ENCODE peak calls at places on chromosomes 13 and 19, in six cellular contexts. N is esophagus squamous epithelium; F is Karpas-422; J is body of pancreas; M is CD8-positive, alpha-beta memory T cell; R is heart right ventricle. L is an unnamed sample.

GRCh38 chr19:1455336-1456120 is 5.6 kb downstream of the APC2 start:
- DNase-seq in N (no peak), F (peak; percentile 97), M (peak; percentile 47), J (peak; percentile 67), R (no peak), L (peak; percentile 56)

GRCh38 chr13:38970380-38971051 is 20.1 kb downstream of the STOML3 start:
- DNase-seq in N (no peak), M (no peak), J (no peak), F (no peak), R (no peak), L (no peak)

GRCh38 chr13:79725841-79726240 is 244.9 kb downstream of the NDFIP2 start:
- DNase-seq in J (no peak), N (no peak), M (no peak), R (no peak), F (no peak), L (no peak)

GRCh38 chr13:103291226-103291625 is 225.0 kb upstream of the SLC10A2 start:
- DNase-seq in F (no peak), J (no peak), R (no peak), M (no peak), N (no peak), L (no peak)

GRCh38 chr13:48265217-48265815 is 32.3 kb downstream of the ITM2B start:
- DNase-seq in M (no peak), F (no peak), N (no peak), J (no peak), R (no peak), L (no peak)

GRCh38 chr13:97339019-97339988 is 94.7 kb upstream of the RAP2A start:
- DNase-seq in R (no peak), F (no peak), N (no peak), J (peak; percentile 63), M (no peak), L (no peak)

GRCh38 chr13:26965976-26966375 is 205.4 kb upstream of the GPR12 start:
- DNase-seq in J (peak; percentile 86), F (no peak), N (no peak), M (no peak), R (peak; percentile 71), L (no peak)

GRCh38 chr13:35833571-35834305 is 297.4 kb downstream of the DCLK1 start:
- DNase-seq in N (no peak), R (no peak), F (no peak), J (no peak), M (no peak), L (no peak)

GRCh38 chr13:73303858-73304257 is 245.1 kb downstream of the KLF5 start:
- DNase-seq in F (no peak), M (no peak), J (no peak), R (no peak), N (no peak), L (no peak)

GRCh38 chr19:56508282-56508778 is 675 bp downstream of the ZNF471 start:
- DNase-seq in J (no peak), F (no peak), N (no peak), R (no peak), M (no peak), L (no peak)

GRCh38 chr19:17394891-17395415 is 957 bp upstream of the CCDC194 start:
- DNase-seq in R (peak; percentile 66), N (no peak), J (no peak), M (no peak), F (peak; percentile 81), L (peak; percentile 50)

GRCh38 chr13:31046711-31047279 is 114.3 kb downstream of the TEX26 start:
- DNase-seq in F (no peak), M (no peak), N (no peak), J (peak; percentile 17), R (peak; percentile 28), L (no peak)

GRCh38 chr19:42125536-42125935 is 6.7 kb downstream of the POU2F2 start:
- DNase-seq in N (no peak), F (no peak), R (no peak), J (no peak), M (no peak), L (no peak)

DNA sequence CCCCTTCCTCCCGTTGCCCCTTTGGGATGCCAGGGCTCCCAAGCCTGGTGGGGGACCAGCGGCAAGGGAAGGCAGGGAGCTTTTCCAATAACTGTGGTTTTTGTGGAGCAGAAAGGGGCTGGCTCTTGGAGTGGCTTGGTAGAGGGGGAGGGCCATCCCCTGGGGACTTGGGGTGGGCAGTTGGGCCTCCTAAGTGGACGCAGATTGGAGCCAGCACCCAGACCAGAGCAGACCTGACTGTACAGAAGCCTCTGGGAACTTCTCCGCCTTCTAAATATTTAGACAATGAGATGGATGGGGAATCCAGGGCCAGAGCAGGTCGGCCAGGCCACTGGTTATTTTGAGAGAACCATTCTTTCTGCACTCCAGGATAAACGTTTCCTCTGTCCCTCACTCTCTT is 4.2 kb downstream of the PTGIR start:
- DNase-seq in M (no peak), R (no peak), N (no peak), F (no peak), J (no peak), L (no peak)
- H3K27ac ChIP-seq in M (no peak overlapping the region), R (peak overlapping the region; percentile 68), N (peak overlapping the region; percentile 63), F (no peak overlapping the region), J (no peak overlapping the region), L (no peak overlapping the region)

GRCh38 chr19:366205-366783 is 21.7 kb upstream of the MIER2 start:
- DNase-seq in J (no peak), F (no peak), R (no peak), N (no peak), M (no peak), L (no peak)
- H3K27me3 ChIP-seq in J (no peaks in the 10 kb centered on the region), F (no peaks in the 10 kb centered on the region), R (peaks cover 45% of the 10 kb centered on the region), N (no peaks in the 10 kb centered on the region), M (peaks cover 1% of the 10 kb centered on the region), L (no peaks in the 10 kb centered on the region)

GRCh38 chr19:13847033-13847899 is 29.7 kb upstream of the NANOS3 start:
- DNase-seq in F (peak; percentile 69), J (peak; percentile 92), N (no peak), R (peak; percentile 98), M (peak; percentile 92), L (peak; percentile 98)
- H3K27ac ChIP-seq in F (no peak overlapping the region), J (peak overlapping the region; percentile 99), N (peak overlapping the region; percentile 98), R (peak overlapping the region; percentile 100), M (peak overlapping the region; percentile 100), L (peak overlapping the region; percentile 99)

GRCh38 chr19:32223595-32224370 is 121.6 kb upstream of the ZNF507 start:
- DNase-seq in F (no peak), M (no peak), J (no peak), R (no peak), N (no peak), L (peak; percentile 4)
- H3K27me3 ChIP-seq in F (no peaks in the 10 kb centered on the region), M (peaks cover 25% of the 10 kb centered on the region), J (no peaks in the 10 kb centered on the region), R (peaks cover 64% of the 10 kb centered on the region), N (no peaks in the 10 kb centered on the region), L (peaks cover 14% of the 10 kb centered on the region)

DNA sequence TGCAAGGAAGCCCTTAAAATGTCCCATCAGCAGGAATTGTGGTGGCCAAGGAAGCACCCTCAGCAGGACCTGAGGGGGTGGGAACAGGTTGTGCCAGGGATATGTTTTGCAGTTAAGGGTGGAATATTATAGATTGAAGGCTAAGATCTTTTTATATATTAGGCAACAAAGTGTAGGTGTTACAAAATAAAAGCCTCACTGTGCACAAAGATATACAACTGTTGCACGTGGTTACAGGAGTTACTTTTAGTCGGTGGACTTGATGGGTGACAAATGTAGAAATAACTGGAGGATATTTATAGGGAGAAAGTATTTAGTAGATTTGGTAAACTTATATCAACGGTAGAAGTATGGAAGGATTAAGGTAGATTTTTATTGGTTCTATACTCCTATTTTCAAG is 35.1 kb downstream of the TBC1D4 start:
- DNase-seq in J (no peak), F (no peak), R (no peak), M (no peak), N (no peak), L (no peak)
- H3K27ac ChIP-seq in J (no peak overlapping the region), F (no peak overlapping the region), R (peak overlapping the region; percentile 81), M (no peak overlapping the region), N (no peak overlapping the region), L (no peak overlapping the region)

DNA sequence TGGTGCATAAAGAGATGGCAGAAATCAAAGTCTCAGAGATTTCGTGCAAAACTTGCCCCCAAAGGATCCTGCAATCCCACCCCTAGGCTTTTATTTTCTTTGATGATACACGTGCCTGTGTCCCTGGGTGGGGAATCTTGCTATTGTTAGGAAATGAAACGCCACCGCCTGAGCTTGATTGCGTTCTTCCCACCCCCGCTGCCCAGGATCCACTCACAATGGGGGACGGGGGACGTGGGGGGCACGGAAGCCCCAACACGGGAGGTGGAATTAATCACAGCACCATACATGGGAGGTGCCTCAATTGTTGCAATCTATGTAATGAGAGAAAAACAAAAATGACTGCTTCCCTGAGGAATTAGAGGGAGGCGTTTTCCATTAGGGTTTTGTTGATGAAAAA is 39.6 kb downstream of the ZNRF4 start:
- DNase-seq in J (no peak), F (no peak), M (no peak), R (no peak), N (no peak), L (no peak)
- H3K27me3 ChIP-seq in J (no peaks in the 10 kb centered on the region), F (no peaks in the 10 kb centered on the region), M (peaks cover 8% of the 10 kb centered on the region), R (peaks cover 94% of the 10 kb centered on the region), N (no peaks in the 10 kb centered on the region), L (peaks cover 8% of the 10 kb centered on the region)

GRCh38 chr19:46204008-46204407 is 25.5 kb upstream of the IGFL1 start:
- DNase-seq in R (no peak), N (no peak), F (no peak), M (no peak), J (no peak), L (no peak)

GRCh38 chr19:46202426-46202825 is 27.1 kb upstream of the IGFL1 start:
- DNase-seq in J (no peak), R (no peak), N (no peak), M (no peak), F (no peak), L (no peak)

GRCh38 chr19:46202872-46203860 is 26.4 kb upstream of the IGFL1 start:
- DNase-seq in M (no peak), N (no peak), F (no peak), J (no peak), R (no peak), L (no peak)

GRCh38 chr19:46206176-46206575 is 23.4 kb upstream of the IGFL1 start:
- DNase-seq in M (no peak), J (no peak), F (no peak), N (no peak), R (no peak), L (no peak)

GRCh38 chr19:46205183-46205984 is 24.2 kb upstream of the IGFL1 start:
- DNase-seq in R (no peak), N (no peak), J (no peak), M (no peak), F (peak; percentile 45), L (no peak)
- H3K27ac ChIP-seq in R (no peak overlapping the region), N (peak overlapping the region; percentile 82), J (no peak overlapping the region), M (peak overlapping the region; percentile 39), F (no peak overlapping the region), L (no peak overlapping the region)

DNA sequence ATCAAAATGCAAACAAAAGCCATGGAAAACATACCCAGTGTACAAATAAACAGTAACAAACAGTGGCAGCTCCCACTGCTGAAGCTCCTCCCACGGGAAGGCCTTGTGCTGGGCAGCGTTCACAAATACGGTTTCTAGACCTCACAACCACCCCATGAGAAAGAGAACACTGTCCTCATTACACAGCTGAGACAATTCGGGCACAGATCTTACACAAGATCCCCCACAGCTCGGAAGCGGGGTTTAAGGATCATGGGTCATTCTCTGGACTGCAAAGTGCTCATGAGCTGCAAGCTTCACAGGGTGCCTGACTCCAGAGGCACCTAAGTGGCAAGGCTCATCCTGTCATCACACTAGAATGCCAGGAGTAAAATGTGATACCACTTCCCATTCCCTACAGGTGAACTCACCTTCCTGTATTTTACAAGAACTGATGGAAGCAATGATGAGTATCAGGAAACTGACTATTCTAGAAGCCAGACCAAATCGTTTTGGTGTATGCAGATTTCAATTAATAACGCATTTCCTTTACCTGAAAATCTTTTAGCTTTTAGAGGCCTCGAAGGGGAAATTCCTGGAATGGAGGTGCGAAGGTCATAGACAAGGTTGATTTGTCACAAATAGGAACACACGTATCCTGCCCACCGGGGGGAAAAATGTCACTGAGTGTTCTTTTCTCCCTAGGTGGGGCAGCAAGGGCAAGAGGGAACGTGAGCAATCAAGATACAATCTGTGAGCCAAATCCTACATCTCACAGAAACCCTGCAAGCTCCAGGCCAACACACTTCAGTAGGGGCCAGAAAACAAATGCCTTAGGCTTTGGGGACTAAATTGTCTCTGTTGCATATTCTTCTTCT is 41.2 kb downstream of the STK24 start:
- DNase-seq in R (no peak), J (peak; percentile 49), N (no peak), M (no peak), F (no peak), L (no peak)
- H3K27me3 ChIP-seq in R (no peaks in the 10 kb centered on the region), J (no peaks in the 10 kb centered on the region), N (no peaks in the 10 kb centered on the region), M (no peaks in the 10 kb centered on the region), F (no peaks in the 10 kb centered on the region), L (no peaks in the 10 kb centered on the region)